ENCODE peak calls at places on chromosomes 12 and 14, in eight cellular contexts. Q is cardiac muscle cell; O is HT1080; P is activated CD8-positive, alpha-beta T cell treated with anti-CD3 and anti-CD28 coated beads, Interleukin-2, amount 10 ng/mL, durations not matched to agents 7 days and 5 days; D is AG10803; E is breast epithelium; M is H54; V is posterior cingulate gyrus. R is an unnamed sample.

GRCh38 chr14:96195441-96196081 is 9.1 kb upstream of the BDKRB2 start:
- DNase-seq in D (no peak), V (no peak), O (no peak), P (no peak), M (no peak), E (no peak), Q (no peak), R (no peak)

GRCh38 chr12:59365133-59365532 is 230.7 kb upstream of the SLC16A7 start:
- DNase-seq in O (no peak), V (no peak), P (no peak), D (no peak), Q (no peak), E (no peak), M (no peak), R (no peak)

GRCh38 chr12:116606397-116606796 is 47.2 kb downstream of the MAP1LC3B2 start:
- DNase-seq in M (no peak), V (no peak), O (no peak), P (no peak), D (no peak), E (no peak), Q (no peak), R (no peak)

GRCh38 chr12:112115259-112116045 is 6.9 kb upstream of the NAA25 start:
- DNase-seq in E (peak), Q (no peak), V (no peak), O (no peak), D (no peak), P (no peak), M (no peak), R (no peak)

GRCh38 chr14:30385925-30386324 is 173.0 kb upstream of the G2E3 start:
- DNase-seq in Q (no peak), D (no peak), M (no peak), O (no peak), P (no peak), E (no peak), V (no peak), R (no peak)

GRCh38 chr14:37678916-37679315 is 83.5 kb downstream of the TTC6 start:
- DNase-seq in E (no peak), O (peak), M (no peak), P (no peak), V (no peak), Q (peak), D (no peak), R (no peak)

GRCh38 chr12:8841778-8842177 is 19.4 kb downstream of the A2ML1 start:
- DNase-seq in V (no peak), O (no peak), P (no peak), Q (no peak), M (no peak), D (no peak), E (no peak), R (no peak)

GRCh38 chr12:2813573-2814185 is 1.2 kb downstream of the ITFG2 start:
- DNase-seq in D (peak), O (peak), P (peak), V (peak), E (no peak), Q (peak), M (peak), R (no peak)

GRCh38 chr12:111757361-111758119 is 9.2 kb upstream of the ALDH2 start:
- DNase-seq in Q (peak), O (peak), V (peak), M (no peak), D (peak), P (peak), E (peak), R (peak)

GRCh38 chr12:57148469-57149308 is 1.3 kb upstream of the LRP1-AS start:
- DNase-seq in Q (peak), D (peak), P (no peak), V (no peak), E (peak), O (peak), M (no peak), R (peak)

GRCh38 chr12:96073346-96074336 is 38.3 kb upstream of the LTA4H start:
- DNase-seq in M (no peak), E (no peak), Q (peak), P (no peak), O (peak), V (no peak), D (no peak), R (no peak)

R was measured in left lung.